ENCODE peak calls at places on chromosomes 13 and 19, in four cellular contexts. Z is fibroblast of lung, P is uterus, W is lower lobe of right lung. A is an unnamed sample.

GRCh38 chr13:31209172-31209818 is 9.5 kb downstream of the B3GLCT start:
- DNase-seq in Z (peak), P (peak), W (no peak), A (no peak)

GRCh38 chr19:30722236-30722635 is 350.1 kb downstream of the ZNF536 start:
- DNase-seq in Z (no peak), P (no peak), W (no peak), A (no peak)

GRCh38 chr19:572891-573825 is 762 bp downstream of the BSG start:
- DNase-seq in Z (peak), P (peak), W (peak), A (no peak)

GRCh38 chr13:26759907-26760834 is at the start of gene GPR12:
- DNase-seq in Z (peak), P (no peak), W (no peak), A (no peak)

GRCh38 chr19:33316521-33317284 is 14.4 kb upstream of the CEBPA start:
- DNase-seq in Z (no peak), P (no peak), W (no peak), A (no peak)

GRCh38 chr19:44988896-44989563 is 12.2 kb upstream of the RELB start:
- DNase-seq in Z (peak), P (peak), W (peak), A (no peak)

GRCh38 chr19:46736544-46737274 is 9.1 kb upstream of the FKRP start:
- DNase-seq in Z (no peak), P (no peak), W (no peak), A (no peak)

GRCh38 chr19:49560358-49560900 is 19.9 kb downstream of the NOSIP start:
- DNase-seq in Z (no peak), P (no peak), W (no peak), A (no peak)

GRCh38 chr13:95264225-95264624 is 37.0 kb downstream of the ABCC4 start:
- DNase-seq in Z (no peak), P (no peak), W (no peak), A (no peak)
- H3K27ac ChIP-seq in Z (no peak), P (no peak), W (no peak), A (no peak)

GRCh38 chr19:40741527-40742390 is 8.5 kb downstream of the ACTMAP start:
- DNase-seq in Z (no peak), P (no peak), W (no peak), A (no peak)
- H3K4me3 ChIP-seq in Z (no peak), P (no peak), W (no peak), A (no peak)

GRCh38 chr19:51712461-51713081 is 11.2 kb downstream of the HAS1 start:
- DNase-seq in Z (peak), P (no peak), W (no peak), A (peak)
- TF ChIP-seq CTCF in Z (peak), P (no peak), W (peak), A (no peak)

GRCh38 chr19:40609561-40610395 is 8.6 kb downstream of the LTBP4 start:
- DNase-seq in Z (peak), P (peak), W (peak), A (peak)
- H3K27ac ChIP-seq in Z (no peak), P (peak), W (peak), A (peak)

GRCh38 chr13:23159205-23159586 is 21.6 kb upstream of the SGCG start:
- DNase-seq in Z (peak), P (no peak), W (peak), A (no peak)
- H3K4me3 ChIP-seq in Z (no peak), P (no peak), W (peak), A (peak)

GRCh38 chr19:35539850-35540249 is 5.6 kb upstream of the TMEM147 start:
- DNase-seq in Z (no peak), P (no peak), W (no peak), A (no peak)

GRCh38 chr19:35543280-35544109 is 1.9 kb upstream of the TMEM147 start:
- DNase-seq in Z (no peak), P (no peak), W (no peak), A (no peak)

GRCh38 chr19:35542209-35542608 is 3.2 kb upstream of the TMEM147 start:
- DNase-seq in Z (no peak), P (no peak), W (no peak), A (no peak)

GRCh38 chr19:35539314-35539713 is 6.1 kb downstream of the GAPDHS start:
- DNase-seq in Z (no peak), P (no peak), W (no peak), A (no peak)

DNA sequence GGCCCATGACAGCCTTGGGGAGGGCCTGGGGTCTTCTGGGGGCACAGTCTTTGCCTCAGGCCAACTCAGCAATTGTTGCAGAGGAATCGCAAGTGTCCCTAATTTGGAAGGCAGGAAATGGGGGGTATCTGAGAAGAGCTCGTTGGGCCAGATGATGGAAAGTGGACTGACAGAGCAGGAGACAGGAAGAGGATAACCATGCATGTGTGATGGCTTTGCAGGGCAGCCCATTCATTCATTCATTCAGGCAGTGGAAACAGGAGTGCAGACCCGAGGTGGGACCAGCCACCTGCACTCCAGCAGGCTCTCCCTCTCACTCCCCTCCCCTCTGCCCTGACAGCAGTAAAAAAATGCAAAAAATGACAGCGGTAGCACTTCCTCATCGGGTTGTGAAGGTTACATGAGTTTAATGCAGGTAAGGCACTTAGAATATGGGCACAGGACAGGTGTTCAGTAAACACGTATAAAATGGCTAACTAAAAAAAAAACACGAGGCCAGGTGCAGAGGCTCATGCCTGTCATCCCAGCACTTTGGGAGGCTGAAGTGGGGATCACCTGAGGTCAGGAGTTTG is 5.0 kb upstream of the TMEM147 start:
- DNase-seq in Z (no peak), P (no peak), W (no peak), A (no peak)
- TF ChIP-seq CTCF in Z (no peak), P (no peak), W (no peak), A (no peak)

GRCh38 chr19:38404858-38405257 is 2.0 kb downstream of the FAM98C start:
- DNase-seq in Z (no peak), P (no peak), W (no peak), A (no peak)

GRCh38 chr19:38401148-38401547 is 1.7 kb upstream of the FAM98C start:
- DNase-seq in Z (peak), P (no peak), W (no peak), A (no peak)

GRCh38 chr19:38405276-38405675 is 2.4 kb downstream of the FAM98C start:
- DNase-seq in Z (no peak), P (no peak), W (no peak), A (no peak)

GRCh38 chr19:38402623-38402966 is 298 bp upstream of the FAM98C start:
- DNase-seq in Z (no peak), P (no peak), W (no peak), A (no peak)

GRCh38 chr19:38402967-38403674 is at the start of gene FAM98C:
- DNase-seq in Z (peak), P (peak), W (peak), A (peak)
- H3K27ac ChIP-seq in Z (peak), P (peak), W (peak), A (peak)

GRCh38 chr13:113495494-113496251 is 5.2 kb upstream of the DCUN1D2 start:
- DNase-seq in Z (peak), P (no peak), W (no peak), A (no peak)
- H3K4me3 ChIP-seq in Z (no peak), P (no peak), W (no peak), A (peak)

GRCh38 chr19:41707502-41707812 is 969 bp upstream of the CEACAM5 start:
- DNase-seq in Z (no peak), P (no peak), W (no peak), A (peak)
- TF ChIP-seq CTCF in Z (no peak), P (no peak), W (no peak), A (no peak)

GRCh38 chr19:55248704-55249103 is 10.1 kb downstream of the PPP6R1 start:
- DNase-seq in Z (no peak), P (no peak), W (no peak), A (no peak)
- H3K27ac ChIP-seq in Z (no peak), P (no peak), W (no peak), A (no peak)